ENCODE peak calls at places on chromosomes 3 and 15, in seven cellular contexts. F is A549; Y is NCI-H748 treated with DMSO at 0.1 percent for 48 hours; P is astrocyte of the hippocampus; W is stimulated activated naive CD8-positive, alpha-beta T cell treated with anti-CD3 and anti-CD28 coated beads, Interleukin-15, Interleukin-2, amounts not matched to agents 100 U/mL and 50 U/mL, for 24 hours; V is ELR; Q is HS-5. R is an unnamed sample.

GRCh38 chr3:188274249-188274915 is 120.4 kb downstream of the LPP start:
- DNase-seq in F (no peak), Y (no peak), P (peak), W (no peak), V (peak), Q (no peak), R (no peak)

GRCh38 chr3:12782172-12782815 is 14.2 kb upstream of the CAND2 start:
- DNase-seq in F (peak), Y (no peak), P (peak), W (no peak), V (no peak), Q (no peak), R (no peak)

GRCh38 chr3:194100856-194101390 is 35.0 kb upstream of the HES1 start:
- DNase-seq in F (no peak), Y (no peak), P (no peak), W (no peak), V (no peak), Q (no peak), R (no peak)

GRCh38 chr3:194714564-194714963 is 28.9 kb downstream of the FAM43A start:
- DNase-seq in F (no peak), Y (no peak), P (no peak), W (no peak), V (no peak), Q (no peak), R (no peak)

GRCh38 chr3:45381168-45381852 is 7.1 kb upstream of the LARS2 start:
- DNase-seq in F (no peak), Y (no peak), P (no peak), W (peak), V (no peak), Q (no peak), R (peak)

GRCh38 chr15:71341811-71342550 is 226.7 kb downstream of the THSD4 start:
- DNase-seq in F (no peak), Y (no peak), P (no peak), W (no peak), V (no peak), Q (no peak), R (no peak)

GRCh38 chr3:147538034-147538433 is 128.9 kb downstream of the ZIC1 start:
- DNase-seq in F (no peak), Y (no peak), P (no peak), W (no peak), V (no peak), Q (no peak), R (no peak)

GRCh38 chr3:11288786-11289637 is 16.8 kb downstream of the ATG7 start:
- DNase-seq in F (peak), Y (no peak), P (peak), W (peak), V (peak), Q (peak), R (no peak)

GRCh38 chr3:39254806-39255449 is 24.9 kb downstream of the CX3CR1 start:
- DNase-seq in F (no peak), Y (no peak), P (no peak), W (no peak), V (peak), Q (peak), R (no peak)